ENCODE peak calls at places on chromosomes 12 and 14, in eight cellular contexts. One of them, this sample, is unnamed.

GRCh38 chr12:7259060-7259459 is 44.8 kb upstream of the ACSM4 start:
- DNase-seq in stomach: no peak
- DNase-seq in sigmoid colon: no peak
- DNase-seq in HCT116: no peak
- DNase-seq in body of pancreas: no peak
- DNase-seq in upper lobe of right lung: no peak
- DNase-seq in left ventricle myocardium inferior: no peak
- DNase-seq in mesendoderm: no peak
- DNase-seq in this sample: no peak

GRCh38 chr12:117212563-117213190 is 22.4 kb upstream of the FBXO21 start:
- DNase-seq in stomach: peak; percentile 74
- DNase-seq in sigmoid colon: peak; percentile 81
- DNase-seq in HCT116: peak; percentile 68
- DNase-seq in body of pancreas: peak; percentile 78
- DNase-seq in upper lobe of right lung: peak; percentile 69
- DNase-seq in left ventricle myocardium inferior: peak; percentile 53
- DNase-seq in mesendoderm: peak; percentile 82
- DNase-seq in this sample: peak; percentile 81

GRCh38 chr12:646303-647038 is 16.8 kb downstream of the NINJ2 start:
- DNase-seq in stomach: peak; percentile 73
- DNase-seq in sigmoid colon: peak; percentile 74
- DNase-seq in HCT116: no peak
- DNase-seq in body of pancreas: no peak
- DNase-seq in upper lobe of right lung: no peak
- DNase-seq in left ventricle myocardium inferior: peak; percentile 75
- DNase-seq in mesendoderm: no peak
- DNase-seq in this sample: no peak

GRCh38 chr14:45785240-45785639 is 532.2 kb upstream of the MIS18BP1 start:
- DNase-seq in stomach: peak; percentile 82
- DNase-seq in sigmoid colon: no peak
- DNase-seq in HCT116: no peak
- DNase-seq in body of pancreas: no peak
- DNase-seq in upper lobe of right lung: no peak
- DNase-seq in left ventricle myocardium inferior: no peak
- DNase-seq in mesendoderm: no peak
- DNase-seq in this sample: no peak

GRCh38 chr12:101599311-101599710 is 4.5 kb downstream of the MYBPC1 start:
- DNase-seq in stomach: no peak
- DNase-seq in sigmoid colon: no peak
- DNase-seq in HCT116: no peak
- DNase-seq in body of pancreas: no peak
- DNase-seq in upper lobe of right lung: no peak
- DNase-seq in left ventricle myocardium inferior: no peak
- DNase-seq in mesendoderm: peak; percentile 48
- DNase-seq in this sample: no peak

GRCh38 chr12:19970116-19970515 is 398.2 kb upstream of the PDE3A start:
- DNase-seq in stomach: no peak
- DNase-seq in sigmoid colon: no peak
- DNase-seq in HCT116: no peak
- DNase-seq in body of pancreas: no peak
- DNase-seq in upper lobe of right lung: no peak
- DNase-seq in left ventricle myocardium inferior: no peak
- DNase-seq in mesendoderm: no peak
- DNase-seq in this sample: no peak

GRCh38 chr14:102668291-102668873 is 75.9 kb downstream of the RCOR1 start:
- DNase-seq in stomach: no peak
- DNase-seq in sigmoid colon: no peak
- DNase-seq in HCT116: no peak
- DNase-seq in body of pancreas: no peak
- DNase-seq in upper lobe of right lung: no peak
- DNase-seq in left ventricle myocardium inferior: no peak
- DNase-seq in mesendoderm: no peak
- DNase-seq in this sample: no peak

GRCh38 chr14:36713960-36714703 is 52.5 kb downstream of the PAX9 start:
- DNase-seq in stomach: no peak
- DNase-seq in sigmoid colon: no peak
- DNase-seq in HCT116: no peak
- DNase-seq in body of pancreas: no peak
- DNase-seq in upper lobe of right lung: no peak
- DNase-seq in left ventricle myocardium inferior: no peak
- DNase-seq in mesendoderm: no peak
- DNase-seq in this sample: no peak

GRCh38 chr12:47808049-47808448 is 11.7 kb downstream of the HDAC7 start:
- DNase-seq in stomach: no peak
- DNase-seq in sigmoid colon: peak; percentile 83
- DNase-seq in HCT116: no peak
- DNase-seq in body of pancreas: no peak
- DNase-seq in upper lobe of right lung: peak; percentile 77
- DNase-seq in left ventricle myocardium inferior: peak; percentile 50
- DNase-seq in mesendoderm: peak; percentile 33
- DNase-seq in this sample: peak; percentile 69

GRCh38 chr12:21894792-21895392 is 46.3 kb downstream of the ABCC9 start:
- DNase-seq in stomach: no peak
- DNase-seq in sigmoid colon: peak; percentile 66
- DNase-seq in HCT116: no peak
- DNase-seq in body of pancreas: no peak
- DNase-seq in upper lobe of right lung: no peak
- DNase-seq in left ventricle myocardium inferior: no peak
- DNase-seq in mesendoderm: no peak
- DNase-seq in this sample: no peak

GRCh38 chr12:8011331-8011730 is 21.2 kb upstream of the FOXJ2 start:
- DNase-seq in stomach: no peak
- DNase-seq in sigmoid colon: no peak
- DNase-seq in HCT116: no peak
- DNase-seq in body of pancreas: no peak
- DNase-seq in upper lobe of right lung: no peak
- DNase-seq in left ventricle myocardium inferior: no peak
- DNase-seq in mesendoderm: no peak
- DNase-seq in this sample: no peak

GRCh38 chr12:56521209-56521589 is 421 bp upstream of the RBMS2 start:
- DNase-seq in stomach: no peak
- DNase-seq in sigmoid colon: peak; percentile 77
- DNase-seq in HCT116: no peak
- DNase-seq in body of pancreas: no peak
- DNase-seq in upper lobe of right lung: peak; percentile 76
- DNase-seq in left ventricle myocardium inferior: no peak
- DNase-seq in mesendoderm: no peak
- DNase-seq in this sample: no peak

GRCh38 chr12:113758165-113758924 is 207.8 kb downstream of the RBM19 start:
- DNase-seq in stomach: no peak
- DNase-seq in sigmoid colon: no peak
- DNase-seq in HCT116: no peak
- DNase-seq in body of pancreas: no peak
- DNase-seq in upper lobe of right lung: no peak
- DNase-seq in left ventricle myocardium inferior: no peak
- DNase-seq in mesendoderm: no peak
- DNase-seq in this sample: no peak

GRCh38 chr12:124568431-124569374 is 1.3 kb upstream of the NCOR2 start:
- DNase-seq in stomach: peak; percentile 44
- DNase-seq in sigmoid colon: peak; percentile 94
- DNase-seq in HCT116: no peak
- DNase-seq in body of pancreas: peak; percentile 35
- DNase-seq in upper lobe of right lung: peak; percentile 86
- DNase-seq in left ventricle myocardium inferior: peak; percentile 81
- DNase-seq in mesendoderm: peak; percentile 95
- DNase-seq in this sample: peak; percentile 89

GRCh38 chr12:110366474-110367208 is 36.9 kb downstream of the ANAPC7 start:
- DNase-seq in stomach: no peak
- DNase-seq in sigmoid colon: no peak
- DNase-seq in HCT116: no peak
- DNase-seq in body of pancreas: no peak
- DNase-seq in upper lobe of right lung: no peak
- DNase-seq in left ventricle myocardium inferior: no peak
- DNase-seq in mesendoderm: no peak
- DNase-seq in this sample: no peak
- H3K4me1 ChIP-seq in stomach: peaks cover 14% of the 10 kb centered on the region
- H3K4me1 ChIP-seq in sigmoid colon: peaks cover 21% of the 10 kb centered on the region
- H3K4me1 ChIP-seq in HCT116: no peaks in the 10 kb centered on the region
- H3K4me1 ChIP-seq in body of pancreas: no peaks in the 10 kb centered on the region
- H3K4me1 ChIP-seq in upper lobe of right lung: peaks cover 37% of the 10 kb centered on the region
- H3K4me1 ChIP-seq in left ventricle myocardium inferior: peaks cover 1% of the 10 kb centered on the region
- H3K4me1 ChIP-seq in mesendoderm: no peaks in the 10 kb centered on the region
- H3K4me1 ChIP-seq in this sample: no peaks in the 10 kb centered on the region

GRCh38 chr12:52249511-52250047 is 16.5 kb downstream of the KRT7 start:
- DNase-seq in stomach: no peak
- DNase-seq in sigmoid colon: peak; percentile 32
- DNase-seq in HCT116: no peak
- DNase-seq in body of pancreas: peak; percentile 39
- DNase-seq in upper lobe of right lung: no peak
- DNase-seq in left ventricle myocardium inferior: no peak
- DNase-seq in mesendoderm: no peak
- DNase-seq in this sample: no peak

GRCh38 chr12:52249041-52249461 is 16.0 kb downstream of the KRT7 start:
- DNase-seq in stomach: peak; percentile 84
- DNase-seq in sigmoid colon: peak; percentile 85
- DNase-seq in HCT116: no peak
- DNase-seq in body of pancreas: peak; percentile 94
- DNase-seq in upper lobe of right lung: peak; percentile 81
- DNase-seq in left ventricle myocardium inferior: peak; percentile 64
- DNase-seq in mesendoderm: no peak
- DNase-seq in this sample: no peak

GRCh38 chr12:52251367-52252055 is 18.5 kb downstream of the KRT7 start:
- DNase-seq in stomach: no peak
- DNase-seq in sigmoid colon: peak; percentile 22
- DNase-seq in HCT116: no peak
- DNase-seq in body of pancreas: peak; percentile 6
- DNase-seq in upper lobe of right lung: no peak
- DNase-seq in left ventricle myocardium inferior: no peak
- DNase-seq in mesendoderm: no peak
- DNase-seq in this sample: no peak

GRCh38 chr12:52248541-52249035 is 15.5 kb downstream of the KRT7 start:
- DNase-seq in stomach: peak; percentile 17
- DNase-seq in sigmoid colon: peak; percentile 63
- DNase-seq in HCT116: no peak
- DNase-seq in body of pancreas: no peak
- DNase-seq in upper lobe of right lung: no peak
- DNase-seq in left ventricle myocardium inferior: no peak
- DNase-seq in mesendoderm: no peak
- DNase-seq in this sample: no peak

DNA sequence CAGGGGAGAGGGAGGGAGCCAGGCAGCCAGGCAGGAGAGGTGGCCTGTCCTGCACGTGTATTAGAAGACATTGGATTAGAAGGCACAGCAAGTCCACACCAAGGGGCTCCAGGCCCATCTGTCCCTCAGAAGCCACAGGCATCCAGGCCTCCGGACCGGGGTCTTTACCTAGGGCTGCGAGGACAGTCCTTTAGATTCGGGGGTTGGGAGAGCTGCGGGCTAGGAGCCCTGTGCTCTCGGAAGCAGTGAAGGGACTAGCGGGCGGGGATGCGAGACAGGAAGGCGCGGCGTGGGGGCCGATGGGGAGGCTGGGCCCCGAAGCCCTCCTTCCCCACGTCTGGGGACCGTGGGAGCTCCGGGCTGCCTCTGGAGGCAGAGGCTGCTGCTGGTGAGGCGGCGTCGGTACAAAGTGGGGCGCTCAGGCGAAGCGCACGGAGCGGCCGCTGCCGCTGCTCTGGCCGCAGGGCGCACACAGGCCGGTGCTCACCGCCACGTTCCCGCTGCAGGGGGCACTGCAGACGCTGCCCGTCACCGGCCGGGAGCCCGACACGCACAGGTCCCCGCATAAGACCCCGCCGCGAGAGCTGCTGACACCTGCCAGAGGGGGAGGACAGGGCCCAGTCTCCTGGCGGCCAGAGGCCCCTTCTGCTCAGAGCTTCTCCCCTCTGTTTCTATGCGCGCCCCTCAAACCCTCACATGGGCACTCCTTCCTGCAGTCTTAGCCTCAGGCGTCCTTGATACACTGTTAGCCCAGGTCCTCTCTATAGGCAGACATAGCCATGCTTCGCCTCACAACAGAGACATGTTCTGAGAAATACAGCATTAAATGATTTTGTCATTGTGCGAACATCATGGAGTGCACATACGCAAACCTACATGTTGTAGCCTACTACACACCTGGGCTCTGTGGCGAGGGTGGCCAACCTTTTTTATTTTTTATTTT is 17.3 kb downstream of the KRT7 start:
- DNase-seq in stomach: no peak
- DNase-seq in sigmoid colon: peak; percentile 58
- DNase-seq in HCT116: no peak
- DNase-seq in body of pancreas: peak; percentile 25
- DNase-seq in upper lobe of right lung: no peak
- DNase-seq in left ventricle myocardium inferior: no peak
- DNase-seq in mesendoderm: no peak
- DNase-seq in this sample: no peak
- H3K4me3 ChIP-seq in stomach: no peak overlapping the region
- H3K4me3 ChIP-seq in sigmoid colon: no peak overlapping the region
- H3K4me3 ChIP-seq in HCT116: no peak overlapping the region
- H3K4me3 ChIP-seq in body of pancreas: no peak overlapping the region
- H3K4me3 ChIP-seq in upper lobe of right lung: no peak overlapping the region
- H3K4me3 ChIP-seq in left ventricle myocardium inferior: no peak overlapping the region
- H3K4me3 ChIP-seq in mesendoderm: no peak overlapping the region
- H3K4me3 ChIP-seq in this sample: no peak overlapping the region

GRCh38 chr12:107353312-107353711 is 260.0 kb upstream of the CRY1 start:
- DNase-seq in stomach: no peak
- DNase-seq in sigmoid colon: no peak
- DNase-seq in HCT116: no peak
- DNase-seq in body of pancreas: no peak
- DNase-seq in upper lobe of right lung: no peak
- DNase-seq in left ventricle myocardium inferior: no peak
- DNase-seq in mesendoderm: no peak
- DNase-seq in this sample: no peak
- H3K4me1 ChIP-seq in stomach: no peaks in the 10 kb centered on the region
- H3K4me1 ChIP-seq in sigmoid colon: peaks cover 6% of the 10 kb centered on the region
- H3K4me1 ChIP-seq in HCT116: peaks cover 59% of the 10 kb centered on the region
- H3K4me1 ChIP-seq in body of pancreas: no peaks in the 10 kb centered on the region
- H3K4me1 ChIP-seq in upper lobe of right lung: no peaks in the 10 kb centered on the region
- H3K4me1 ChIP-seq in left ventricle myocardium inferior: no peaks in the 10 kb centered on the region
- H3K4me1 ChIP-seq in mesendoderm: no peaks in the 10 kb centered on the region
- H3K4me1 ChIP-seq in this sample: peaks cover 35% of the 10 kb centered on the region

GRCh38 chr12:33588725-33589405 is 149.2 kb upstream of the SYT10 start:
- DNase-seq in stomach: no peak
- DNase-seq in sigmoid colon: no peak
- DNase-seq in HCT116: no peak
- DNase-seq in body of pancreas: no peak
- DNase-seq in upper lobe of right lung: no peak
- DNase-seq in left ventricle myocardium inferior: no peak
- DNase-seq in mesendoderm: peak; percentile 33
- DNase-seq in this sample: no peak

GRCh38 chr12:33593753-33594152 is 154.1 kb upstream of the SYT10 start:
- DNase-seq in stomach: no peak
- DNase-seq in sigmoid colon: no peak
- DNase-seq in HCT116: no peak
- DNase-seq in body of pancreas: no peak
- DNase-seq in upper lobe of right lung: no peak
- DNase-seq in left ventricle myocardium inferior: no peak
- DNase-seq in mesendoderm: no peak
- DNase-seq in this sample: no peak

GRCh38 chr12:33586576-33586975 is 147.0 kb upstream of the SYT10 start:
- DNase-seq in stomach: no peak
- DNase-seq in sigmoid colon: no peak
- DNase-seq in HCT116: no peak
- DNase-seq in body of pancreas: no peak
- DNase-seq in upper lobe of right lung: no peak
- DNase-seq in left ventricle myocardium inferior: no peak
- DNase-seq in mesendoderm: no peak
- DNase-seq in this sample: no peak

GRCh38 chr12:33589609-33590114 is 150.0 kb upstream of the SYT10 start:
- DNase-seq in stomach: no peak
- DNase-seq in sigmoid colon: no peak
- DNase-seq in HCT116: no peak
- DNase-seq in body of pancreas: no peak
- DNase-seq in upper lobe of right lung: no peak
- DNase-seq in left ventricle myocardium inferior: no peak
- DNase-seq in mesendoderm: peak; percentile 58
- DNase-seq in this sample: no peak

GRCh38 chr12:33588082-33588712 is 148.6 kb upstream of the SYT10 start:
- DNase-seq in stomach: no peak
- DNase-seq in sigmoid colon: no peak
- DNase-seq in HCT116: no peak
- DNase-seq in body of pancreas: no peak
- DNase-seq in upper lobe of right lung: no peak
- DNase-seq in left ventricle myocardium inferior: no peak
- DNase-seq in mesendoderm: peak; percentile 87
- DNase-seq in this sample: no peak
- H3K4me3 ChIP-seq in stomach: no peak overlapping the region
- H3K4me3 ChIP-seq in sigmoid colon: no peak overlapping the region
- H3K4me3 ChIP-seq in HCT116: no peak overlapping the region
- H3K4me3 ChIP-seq in body of pancreas: no peak overlapping the region
- H3K4me3 ChIP-seq in upper lobe of right lung: no peak overlapping the region
- H3K4me3 ChIP-seq in left ventricle myocardium inferior: no peak overlapping the region
- H3K4me3 ChIP-seq in mesendoderm: no peak overlapping the region
- H3K4me3 ChIP-seq in this sample: no peak overlapping the region

This sample was measured in SJCRH30.